ENCODE peak calls at places on chromosomes 7 and 10, in five cellular contexts. O is substantia nigra, L is NCI-H748 treated with DMSO at 0.1 percent for 48 hours, H is T1000, T is GM04504. I is an unnamed sample.

GRCh38 chr7:41139789-41140188 is 563.1 kb downstream of the INHBA start:
- DNase-seq in O (no peak), L (no peak), H (no peak), T (no peak), I (no peak)

GRCh38 chr10:27779462-27779861 is 33.8 kb upstream of the MKX start:
- DNase-seq in O (no peak), L (no peak), H (no peak), T (peak), I (no peak)

GRCh38 chr7:8201846-8202441 is 60.0 kb downstream of the ICA1 start:
- DNase-seq in O (no peak), L (no peak), H (no peak), T (no peak), I (no peak)

GRCh38 chr7:157678503-157678902 is 341.7 kb downstream of the DNAJB6 start:
- DNase-seq in O (no peak), L (no peak), H (no peak), T (no peak), I (no peak)

GRCh38 chr7:114504586-114504985 is 90.0 kb downstream of the FOXP2 start:
- DNase-seq in O (no peak), L (no peak), H (no peak), T (no peak), I (no peak)

GRCh38 chr10:24842856-24843255 is 109.5 kb downstream of the PRTFDC1 start:
- DNase-seq in O (no peak), L (no peak), H (no peak), T (no peak), I (no peak)

GRCh38 chr10:14062528-14063260 is 268.0 kb downstream of the FRMD4A start:
- DNase-seq in O (no peak), L (no peak), H (no peak), T (peak), I (no peak)

GRCh38 chr7:143407296-143408246 is 1.1 kb downstream of the EPHA1 start:
- DNase-seq in O (no peak), L (no peak), H (no peak), T (no peak), I (no peak)

GRCh38 chr7:30168800-30169584 is 34.2 kb downstream of the MTURN start:
- DNase-seq in O (no peak), L (no peak), H (peak), T (peak), I (no peak)

GRCh38 chr7:107995184-107996071 is 7.5 kb downstream of the LAMB1 start:
- DNase-seq in O (no peak), L (peak), H (peak), T (no peak), I (no peak)

GRCh38 chr10:59991117-59991516 is 84.8 kb upstream of the CCDC6 start:
- DNase-seq in O (no peak), L (peak), H (no peak), T (no peak), I (no peak)

GRCh38 chr7:90222811-90223725 is 11.5 kb downstream of the STEAP2 start:
- DNase-seq in O (no peak), L (no peak), H (no peak), T (no peak), I (no peak)

GRCh38 chr10:73836427-73836826 is 25.0 kb upstream of the NDST2 start:
- DNase-seq in O (no peak), L (no peak), H (no peak), T (no peak), I (no peak)

I was measured in frontal cortex.